ENCODE peak calls at places on chromosomes 16 and 17, in six cellular contexts. One of them, this sample, is unnamed. For H3K4me1, the result is how much of the 10 kb centered on the place peaks cover.

GRCh38 chr16:52235186-52235585 is 311.8 kb downstream of the TOX3 start:
- DNase-seq in hepatocyte: no peak
- DNase-seq in A549: no peak
- DNase-seq in lung: no peak
- DNase-seq in left ventricle myocardium inferior: no peak
- DNase-seq in prostate gland: no peak
- DNase-seq in this sample: no peak

GRCh38 chr17:22460461-22461063 is 768.2 kb downstream of the KCNJ18 start:
- DNase-seq in lung: no peak
- DNase-seq in prostate gland: no peak
- DNase-seq in left ventricle myocardium inferior: no peak
- DNase-seq in hepatocyte: no peak
- DNase-seq in A549: no peak
- DNase-seq in this sample: no peak

GRCh38 chr17:48180842-48181241 is 73.3 kb downstream of the SNX11 start:
- DNase-seq in A549: no peak
- DNase-seq in lung: no peak
- DNase-seq in prostate gland: no peak
- DNase-seq in left ventricle myocardium inferior: no peak
- DNase-seq in hepatocyte: no peak
- DNase-seq in this sample: no peak

GRCh38 chr16:2046889-2047329 is 725 bp downstream of the NTHL1 start:
- DNase-seq in prostate gland: no peak
- DNase-seq in lung: no peak
- DNase-seq in hepatocyte: no peak
- DNase-seq in A549: no peak
- DNase-seq in left ventricle myocardium inferior: no peak
- DNase-seq in this sample: no peak

GRCh38 chr17:50649042-50649908 is 14.6 kb downstream of the ABCC3 start:
- DNase-seq in prostate gland: no peak
- DNase-seq in hepatocyte: no peak
- DNase-seq in left ventricle myocardium inferior: no peak
- DNase-seq in A549: no peak
- DNase-seq in lung: no peak
- DNase-seq in this sample: no peak

GRCh38 chr17:12522743-12523181 is 142.9 kb upstream of the MYOCD start:
- DNase-seq in lung: peak
- DNase-seq in left ventricle myocardium inferior: no peak
- DNase-seq in hepatocyte: peak
- DNase-seq in prostate gland: peak
- DNase-seq in A549: peak
- DNase-seq in this sample: peak

GRCh38 chr17:3641717-3642486 is 5.3 kb downstream of the CTNS start:
- DNase-seq in hepatocyte: no peak
- DNase-seq in A549: no peak
- DNase-seq in lung: no peak
- DNase-seq in prostate gland: no peak
- DNase-seq in left ventricle myocardium inferior: no peak
- DNase-seq in this sample: no peak

GRCh38 chr17:62987136-62987535 is 21.1 kb downstream of the TANC2 start:
- DNase-seq in A549: no peak
- DNase-seq in lung: no peak
- DNase-seq in left ventricle myocardium inferior: no peak
- DNase-seq in prostate gland: no peak
- DNase-seq in hepatocyte: no peak
- DNase-seq in this sample: no peak

GRCh38 chr16:25553711-25554436 is 137.9 kb upstream of the HS3ST4 start:
- DNase-seq in hepatocyte: peak
- DNase-seq in lung: no peak
- DNase-seq in A549: no peak
- DNase-seq in prostate gland: no peak
- DNase-seq in left ventricle myocardium inferior: no peak
- DNase-seq in this sample: no peak

GRCh38 chr17:28258347-28258887 is 60.6 kb upstream of the TMEM97 start:
- DNase-seq in lung: no peak
- DNase-seq in prostate gland: no peak
- DNase-seq in hepatocyte: no peak
- DNase-seq in left ventricle myocardium inferior: no peak
- DNase-seq in A549: no peak
- DNase-seq in this sample: no peak

GRCh38 chr16:19831678-19832077 is 53.0 kb downstream of the GPRC5B start:
- DNase-seq in left ventricle myocardium inferior: no peak
- DNase-seq in hepatocyte: no peak
- DNase-seq in prostate gland: no peak
- DNase-seq in lung: no peak
- DNase-seq in A549: no peak
- DNase-seq in this sample: no peak

GRCh38 chr17:81291662-81292061 is 3.4 kb downstream of the SLC38A10 start:
- DNase-seq in left ventricle myocardium inferior: peak
- DNase-seq in lung: peak
- DNase-seq in hepatocyte: peak
- DNase-seq in A549: peak
- DNase-seq in prostate gland: peak
- DNase-seq in this sample: peak

DNA sequence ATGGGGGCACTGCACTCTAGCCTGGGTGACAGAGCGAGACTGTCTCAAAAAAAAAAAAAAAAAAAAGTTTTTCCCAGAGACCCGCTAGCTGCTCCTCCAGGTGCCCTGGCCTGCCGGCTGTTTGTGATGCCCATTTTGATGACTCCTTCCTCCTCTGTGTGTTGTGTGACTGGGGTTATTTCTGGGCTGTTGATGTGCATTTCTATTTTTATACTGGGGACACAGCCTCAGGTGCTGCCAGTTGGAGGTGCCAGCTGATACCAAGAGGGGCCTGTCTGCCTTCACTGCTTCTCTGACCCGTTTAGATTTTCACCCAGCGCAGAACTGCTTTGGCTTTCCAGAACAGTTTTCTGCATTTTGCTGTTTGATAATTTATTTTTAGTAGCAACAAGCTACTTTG is 6.6 kb downstream of the PLA2G15 start:
- DNase-seq in prostate gland: no peak
- DNase-seq in A549: no peak
- DNase-seq in lung: no peak
- DNase-seq in hepatocyte: no peak
- DNase-seq in left ventricle myocardium inferior: peak
- DNase-seq in this sample: no peak
- H3K4me1 ChIP-seq in prostate gland: under half
- H3K4me1 ChIP-seq in A549: under half
- H3K4me1 ChIP-seq in lung: under half
- H3K4me1 ChIP-seq in hepatocyte: under half
- H3K4me1 ChIP-seq in left ventricle myocardium inferior: half or more
- H3K4me1 ChIP-seq in this sample: under half

DNA sequence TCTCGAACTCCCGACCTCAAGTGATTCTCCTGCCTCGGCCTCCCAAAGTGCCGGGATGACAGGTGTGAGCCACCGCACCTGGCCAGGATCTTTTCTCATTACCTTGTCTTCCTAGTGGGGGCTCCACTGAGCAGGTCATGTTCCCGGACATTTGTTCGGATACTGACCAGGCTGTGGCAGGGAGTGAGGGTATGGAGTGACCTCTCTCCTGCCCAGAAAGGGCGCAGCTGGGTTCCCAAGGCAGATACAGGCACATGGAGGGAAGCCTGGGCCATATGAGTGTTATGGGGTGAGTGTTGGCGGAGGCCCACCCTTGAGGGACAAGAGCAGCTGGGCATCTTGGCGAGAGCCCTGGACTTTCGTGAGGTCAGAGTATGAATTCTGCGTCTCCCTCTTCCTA is 5.5 kb downstream of the SERPINF1 start:
- DNase-seq in lung: no peak
- DNase-seq in left ventricle myocardium inferior: no peak
- DNase-seq in A549: no peak
- DNase-seq in prostate gland: no peak
- DNase-seq in hepatocyte: no peak
- DNase-seq in this sample: no peak
- H3K27ac ChIP-seq in lung: no peak
- H3K27ac ChIP-seq in left ventricle myocardium inferior: peak
- H3K27ac ChIP-seq in A549: no peak
- H3K27ac ChIP-seq in prostate gland: peak
- H3K27ac ChIP-seq in hepatocyte: no peak
- H3K27ac ChIP-seq in this sample: no peak

GRCh38 chr16:4105848-4106247 is 10.4 kb downstream of the ADCY9 start:
- DNase-seq in prostate gland: no peak
- DNase-seq in hepatocyte: no peak
- DNase-seq in left ventricle myocardium inferior: no peak
- DNase-seq in lung: no peak
- DNase-seq in A549: no peak
- DNase-seq in this sample: no peak

GRCh38 chr16:4098496-4098895 is 17.7 kb downstream of the ADCY9 start:
- DNase-seq in lung: no peak
- DNase-seq in prostate gland: no peak
- DNase-seq in A549: no peak
- DNase-seq in hepatocyte: no peak
- DNase-seq in left ventricle myocardium inferior: no peak
- DNase-seq in this sample: no peak

GRCh38 chr16:4103741-4104140 is 12.5 kb downstream of the ADCY9 start:
- DNase-seq in lung: no peak
- DNase-seq in prostate gland: no peak
- DNase-seq in hepatocyte: no peak
- DNase-seq in left ventricle myocardium inferior: no peak
- DNase-seq in A549: no peak
- DNase-seq in this sample: no peak

GRCh38 chr16:4097826-4098240 is 18.4 kb downstream of the ADCY9 start:
- DNase-seq in lung: no peak
- DNase-seq in hepatocyte: peak
- DNase-seq in left ventricle myocardium inferior: no peak
- DNase-seq in A549: no peak
- DNase-seq in prostate gland: no peak
- DNase-seq in this sample: no peak

GRCh38 chr16:4101421-4102275 is 14.6 kb downstream of the ADCY9 start:
- DNase-seq in A549: no peak
- DNase-seq in hepatocyte: no peak
- DNase-seq in lung: no peak
- DNase-seq in prostate gland: no peak
- DNase-seq in left ventricle myocardium inferior: peak
- DNase-seq in this sample: no peak
- TF ChIP-seq CTCF in A549: no peak
- TF ChIP-seq CTCF in hepatocyte: no peak
- TF ChIP-seq CTCF in lung: no peak
- TF ChIP-seq CTCF in prostate gland: no peak
- TF ChIP-seq CTCF in left ventricle myocardium inferior: no peak
- TF ChIP-seq CTCF in this sample: no peak

GRCh38 chr17:74101527-74101926 is 102.0 kb upstream of the RPL38 start:
- DNase-seq in prostate gland: no peak
- DNase-seq in hepatocyte: no peak
- DNase-seq in lung: no peak
- DNase-seq in left ventricle myocardium inferior: no peak
- DNase-seq in A549: no peak
- DNase-seq in this sample: no peak
- H3K4me1 ChIP-seq in prostate gland: under half
- H3K4me1 ChIP-seq in hepatocyte: under half
- H3K4me1 ChIP-seq in lung: under half
- H3K4me1 ChIP-seq in left ventricle myocardium inferior: under half
- H3K4me1 ChIP-seq in A549: under half
- H3K4me1 ChIP-seq in this sample: under half

GRCh38 chr17:14672830-14673229 is 371.9 kb downstream of the HS3ST3B1 start:
- DNase-seq in prostate gland: no peak
- DNase-seq in left ventricle myocardium inferior: no peak
- DNase-seq in hepatocyte: peak
- DNase-seq in lung: peak
- DNase-seq in A549: no peak
- DNase-seq in this sample: no peak

GRCh38 chr17:14670861-14671260 is 370.0 kb downstream of the HS3ST3B1 start:
- DNase-seq in A549: no peak
- DNase-seq in prostate gland: no peak
- DNase-seq in hepatocyte: no peak
- DNase-seq in left ventricle myocardium inferior: no peak
- DNase-seq in lung: no peak
- DNase-seq in this sample: no peak
- H3K27ac ChIP-seq in A549: no peak
- H3K27ac ChIP-seq in prostate gland: no peak
- H3K27ac ChIP-seq in hepatocyte: no peak
- H3K27ac ChIP-seq in left ventricle myocardium inferior: no peak
- H3K27ac ChIP-seq in lung: no peak
- H3K27ac ChIP-seq in this sample: no peak

DNA sequence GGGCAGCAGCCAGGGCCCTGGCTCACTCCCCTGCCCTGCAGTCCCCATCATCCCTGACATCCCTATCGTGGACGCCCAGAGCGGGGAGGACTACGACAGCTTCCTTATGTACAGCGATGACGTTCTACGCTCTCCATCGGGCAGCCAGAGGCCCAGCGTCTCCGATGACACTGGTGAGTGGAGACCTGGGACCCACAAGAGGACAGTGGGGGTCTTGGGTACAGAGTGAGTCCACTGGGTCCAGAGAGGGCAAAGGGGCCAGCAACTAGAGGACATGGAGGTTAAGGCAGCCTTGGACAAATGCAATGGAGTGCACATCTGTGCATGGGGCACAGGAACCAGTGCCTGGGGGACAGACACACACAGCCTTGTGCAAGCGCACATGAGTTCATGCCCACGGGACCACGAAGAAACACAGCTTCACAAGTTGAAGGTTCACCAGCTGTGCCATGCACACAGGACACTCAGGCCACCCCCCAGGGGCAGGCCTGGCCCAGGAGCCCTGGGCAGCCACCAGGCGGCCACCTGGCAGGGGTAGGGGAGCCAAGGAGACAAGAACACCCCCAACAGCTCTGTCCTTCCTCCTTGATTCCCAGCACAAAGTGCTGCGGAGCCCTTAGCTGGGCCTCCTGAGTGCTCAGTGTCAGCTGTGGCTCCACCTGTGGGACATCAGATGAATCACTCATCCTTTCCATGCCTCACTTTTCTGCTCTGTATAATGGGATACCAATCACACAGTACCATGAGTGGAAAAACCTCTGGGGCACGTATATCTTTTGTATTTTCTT is 12.4 kb downstream of the GALK1 start:
- DNase-seq in A549: no peak
- DNase-seq in left ventricle myocardium inferior: no peak
- DNase-seq in prostate gland: no peak
- DNase-seq in hepatocyte: no peak
- DNase-seq in lung: no peak
- DNase-seq in this sample: no peak
- TF ChIP-seq CTCF in A549: no peak
- TF ChIP-seq CTCF in left ventricle myocardium inferior: no peak
- TF ChIP-seq CTCF in prostate gland: no peak
- TF ChIP-seq CTCF in hepatocyte: no peak
- TF ChIP-seq CTCF in lung: no peak
- TF ChIP-seq CTCF in this sample: no peak

GRCh38 chr16:67844441-67844840 is 2.3 kb upstream of the NUTF2 start:
- DNase-seq in lung: no peak
- DNase-seq in A549: no peak
- DNase-seq in left ventricle myocardium inferior: no peak
- DNase-seq in hepatocyte: no peak
- DNase-seq in prostate gland: no peak
- DNase-seq in this sample: no peak
- H3K4me1 ChIP-seq in lung: under half
- H3K4me1 ChIP-seq in A549: under half
- H3K4me1 ChIP-seq in left ventricle myocardium inferior: half or more
- H3K4me1 ChIP-seq in hepatocyte: under half
- H3K4me1 ChIP-seq in prostate gland: under half
- H3K4me1 ChIP-seq in this sample: under half

GRCh38 chr16:47713225-47713595 is 252.1 kb downstream of the PHKB start:
- DNase-seq in prostate gland: no peak
- DNase-seq in lung: no peak
- DNase-seq in A549: no peak
- DNase-seq in left ventricle myocardium inferior: no peak
- DNase-seq in hepatocyte: no peak
- DNase-seq in this sample: no peak
- H3K27ac ChIP-seq in prostate gland: no peak
- H3K27ac ChIP-seq in lung: no peak
- H3K27ac ChIP-seq in A549: no peak
- H3K27ac ChIP-seq in left ventricle myocardium inferior: no peak
- H3K27ac ChIP-seq in hepatocyte: no peak
- H3K27ac ChIP-seq in this sample: no peak

This sample was measured in Peyer's patch.